ENCODE peak calls at places on chromosome 6, in nine cellular contexts. One of them, this sample, is unnamed.

GRCh38 chr6:40715501-40716403 is 128.6 kb upstream of the LRFN2 start:
- DNase-seq in GM12865: no peak
- DNase-seq in GM10248: no peak
- DNase-seq in nephron progenitor cell: no peak
- DNase-seq in CD8-positive, alpha-beta T cell: no peak
- DNase-seq in AG09319: no peak
- DNase-seq in HFF-Myc: no peak
- DNase-seq in heart right ventricle: no peak
- DNase-seq in endothelial cell of umbilical vein: no peak
- DNase-seq in this sample: no peak

GRCh38 chr6:157823523-157824370 is 701 bp downstream of the SNX9 start:
- DNase-seq in endothelial cell of umbilical vein: peak; percentile 92
- DNase-seq in nephron progenitor cell: peak; percentile 50
- DNase-seq in GM10248: peak; percentile 67
- DNase-seq in heart right ventricle: peak; percentile 50
- DNase-seq in HFF-Myc: no peak
- DNase-seq in GM12865: peak; percentile 63
- DNase-seq in CD8-positive, alpha-beta T cell: peak; percentile 90
- DNase-seq in AG09319: peak; percentile 62
- DNase-seq in this sample: peak; percentile 79

GRCh38 chr6:90222724-90223198 is 73.9 kb downstream of the BACH2 start:
- DNase-seq in nephron progenitor cell: no peak
- DNase-seq in AG09319: no peak
- DNase-seq in GM12865: no peak
- DNase-seq in GM10248: no peak
- DNase-seq in heart right ventricle: no peak
- DNase-seq in HFF-Myc: peak; percentile 15
- DNase-seq in CD8-positive, alpha-beta T cell: no peak
- DNase-seq in endothelial cell of umbilical vein: no peak
- DNase-seq in this sample: no peak

GRCh38 chr6:15870354-15871043 is 207.7 kb upstream of the DTNBP1 start:
- DNase-seq in CD8-positive, alpha-beta T cell: no peak
- DNase-seq in AG09319: no peak
- DNase-seq in endothelial cell of umbilical vein: peak; percentile 91
- DNase-seq in nephron progenitor cell: no peak
- DNase-seq in GM10248: no peak
- DNase-seq in HFF-Myc: no peak
- DNase-seq in GM12865: no peak
- DNase-seq in heart right ventricle: no peak
- DNase-seq in this sample: no peak

GRCh38 chr6:128252293-128253176 is 267.9 kb downstream of the PTPRK start:
- DNase-seq in heart right ventricle: no peak
- DNase-seq in nephron progenitor cell: no peak
- DNase-seq in CD8-positive, alpha-beta T cell: no peak
- DNase-seq in AG09319: no peak
- DNase-seq in HFF-Myc: no peak
- DNase-seq in endothelial cell of umbilical vein: no peak
- DNase-seq in GM12865: no peak
- DNase-seq in GM10248: no peak
- DNase-seq in this sample: no peak

GRCh38 chr6:133502451-133503259 is 261.5 kb downstream of the EYA4 start:
- DNase-seq in AG09319: peak; percentile 84
- DNase-seq in GM10248: no peak
- DNase-seq in HFF-Myc: no peak
- DNase-seq in endothelial cell of umbilical vein: no peak
- DNase-seq in CD8-positive, alpha-beta T cell: no peak
- DNase-seq in nephron progenitor cell: no peak
- DNase-seq in GM12865: no peak
- DNase-seq in heart right ventricle: no peak
- DNase-seq in this sample: no peak

GRCh38 chr6:36914227-36914794 is 28.6 kb downstream of the C6orf89 start:
- DNase-seq in GM10248: no peak
- DNase-seq in HFF-Myc: no peak
- DNase-seq in GM12865: no peak
- DNase-seq in CD8-positive, alpha-beta T cell: no peak
- DNase-seq in endothelial cell of umbilical vein: peak; percentile 75
- DNase-seq in heart right ventricle: no peak
- DNase-seq in AG09319: no peak
- DNase-seq in nephron progenitor cell: peak; percentile 17
- DNase-seq in this sample: no peak

GRCh38 chr6:53282741-53283140 is 66.0 kb downstream of the ELOVL5 start:
- DNase-seq in heart right ventricle: no peak
- DNase-seq in endothelial cell of umbilical vein: peak; percentile 50
- DNase-seq in GM12865: no peak
- DNase-seq in CD8-positive, alpha-beta T cell: no peak
- DNase-seq in nephron progenitor cell: no peak
- DNase-seq in GM10248: no peak
- DNase-seq in AG09319: no peak
- DNase-seq in HFF-Myc: no peak
- DNase-seq in this sample: no peak

GRCh38 chr6:4914412-4915159 is 89.3 kb downstream of the RPP40 start:
- DNase-seq in CD8-positive, alpha-beta T cell: no peak
- DNase-seq in HFF-Myc: no peak
- DNase-seq in endothelial cell of umbilical vein: no peak
- DNase-seq in AG09319: no peak
- DNase-seq in nephron progenitor cell: no peak
- DNase-seq in GM12865: no peak
- DNase-seq in GM10248: no peak
- DNase-seq in heart right ventricle: no peak
- DNase-seq in this sample: no peak

GRCh38 chr6:17725083-17725482 is 18.4 kb upstream of the NUP153 start:
- DNase-seq in nephron progenitor cell: peak; percentile 52
- DNase-seq in CD8-positive, alpha-beta T cell: no peak
- DNase-seq in GM12865: no peak
- DNase-seq in AG09319: no peak
- DNase-seq in GM10248: no peak
- DNase-seq in heart right ventricle: peak; percentile 52
- DNase-seq in HFF-Myc: no peak
- DNase-seq in endothelial cell of umbilical vein: peak; percentile 75
- DNase-seq in this sample: no peak

GRCh38 chr6:2783188-2783957 is 18.2 kb downstream of the WRNIP1 start:
- DNase-seq in GM12865: no peak
- DNase-seq in heart right ventricle: no peak
- DNase-seq in endothelial cell of umbilical vein: peak; percentile 94
- DNase-seq in HFF-Myc: no peak
- DNase-seq in AG09319: no peak
- DNase-seq in CD8-positive, alpha-beta T cell: no peak
- DNase-seq in GM10248: no peak
- DNase-seq in nephron progenitor cell: no peak
- DNase-seq in this sample: no peak

GRCh38 chr6:150076196-150076893 is 7.4 kb upstream of the ULBP3 start:
- DNase-seq in heart right ventricle: no peak
- DNase-seq in AG09319: no peak
- DNase-seq in HFF-Myc: no peak
- DNase-seq in GM12865: no peak
- DNase-seq in endothelial cell of umbilical vein: no peak
- DNase-seq in nephron progenitor cell: no peak
- DNase-seq in GM10248: no peak
- DNase-seq in CD8-positive, alpha-beta T cell: no peak
- DNase-seq in this sample: no peak

GRCh38 chr6:17829905-17830304 is 123.2 kb upstream of the NUP153 start:
- DNase-seq in heart right ventricle: no peak
- DNase-seq in endothelial cell of umbilical vein: no peak
- DNase-seq in GM12865: no peak
- DNase-seq in nephron progenitor cell: no peak
- DNase-seq in CD8-positive, alpha-beta T cell: no peak
- DNase-seq in AG09319: no peak
- DNase-seq in GM10248: no peak
- DNase-seq in HFF-Myc: no peak
- DNase-seq in this sample: no peak

GRCh38 chr6:118908441-118908840 is 14.5 kb downstream of the ASF1A start:
- DNase-seq in GM12865: no peak
- DNase-seq in endothelial cell of umbilical vein: no peak
- DNase-seq in HFF-Myc: no peak
- DNase-seq in heart right ventricle: no peak
- DNase-seq in GM10248: no peak
- DNase-seq in AG09319: no peak
- DNase-seq in CD8-positive, alpha-beta T cell: no peak
- DNase-seq in nephron progenitor cell: no peak
- DNase-seq in this sample: no peak

GRCh38 chr6:167796668-167797031 is 30.1 kb upstream of the AFDN start:
- DNase-seq in heart right ventricle: no peak
- DNase-seq in nephron progenitor cell: no peak
- DNase-seq in GM10248: no peak
- DNase-seq in HFF-Myc: no peak
- DNase-seq in CD8-positive, alpha-beta T cell: no peak
- DNase-seq in AG09319: no peak
- DNase-seq in endothelial cell of umbilical vein: no peak
- DNase-seq in GM12865: no peak
- DNase-seq in this sample: no peak

GRCh38 chr6:4776493-4776966 is 326 bp downstream of the CDYL start:
- DNase-seq in GM12865: no peak
- DNase-seq in HFF-Myc: no peak
- DNase-seq in AG09319: no peak
- DNase-seq in CD8-positive, alpha-beta T cell: peak; percentile 48
- DNase-seq in endothelial cell of umbilical vein: peak; percentile 40
- DNase-seq in nephron progenitor cell: peak; percentile 70
- DNase-seq in GM10248: peak; percentile 58
- DNase-seq in heart right ventricle: no peak
- DNase-seq in this sample: peak; percentile 72

GRCh38 chr6:44011350-44011925 is 115.8 kb downstream of the MRPL14 start:
- DNase-seq in GM12865: no peak
- DNase-seq in HFF-Myc: no peak
- DNase-seq in nephron progenitor cell: no peak
- DNase-seq in heart right ventricle: no peak
- DNase-seq in endothelial cell of umbilical vein: no peak
- DNase-seq in CD8-positive, alpha-beta T cell: no peak
- DNase-seq in GM10248: no peak
- DNase-seq in AG09319: no peak
- DNase-seq in this sample: no peak

GRCh38 chr6:33990061-33990541 is 155.8 kb downstream of the GRM4 start:
- DNase-seq in nephron progenitor cell: no peak
- DNase-seq in heart right ventricle: no peak
- DNase-seq in GM12865: no peak
- DNase-seq in CD8-positive, alpha-beta T cell: no peak
- DNase-seq in GM10248: no peak
- DNase-seq in AG09319: no peak
- DNase-seq in endothelial cell of umbilical vein: no peak
- DNase-seq in HFF-Myc: no peak
- DNase-seq in this sample: no peak

GRCh38 chr6:78605909-78606446 is 261.4 kb upstream of the IRAK1BP1 start:
- DNase-seq in heart right ventricle: no peak
- DNase-seq in HFF-Myc: no peak
- DNase-seq in endothelial cell of umbilical vein: peak; percentile 93
- DNase-seq in CD8-positive, alpha-beta T cell: no peak
- DNase-seq in GM10248: no peak
- DNase-seq in AG09319: no peak
- DNase-seq in nephron progenitor cell: no peak
- DNase-seq in GM12865: no peak
- DNase-seq in this sample: no peak

GRCh38 chr6:122788663-122789062 is 395 bp upstream of the SMPDL3A start:
- DNase-seq in CD8-positive, alpha-beta T cell: no peak
- DNase-seq in nephron progenitor cell: no peak
- DNase-seq in GM10248: no peak
- DNase-seq in HFF-Myc: no peak
- DNase-seq in heart right ventricle: no peak
- DNase-seq in AG09319: no peak
- DNase-seq in GM12865: no peak
- DNase-seq in endothelial cell of umbilical vein: no peak
- DNase-seq in this sample: no peak

GRCh38 chr6:10404107-10404798 is 10.6 kb downstream of the TFAP2A start:
- DNase-seq in HFF-Myc: peak; percentile 90
- DNase-seq in AG09319: peak; percentile 94
- DNase-seq in GM12865: peak; percentile 99
- DNase-seq in heart right ventricle: peak; percentile 88
- DNase-seq in CD8-positive, alpha-beta T cell: peak; percentile 88
- DNase-seq in endothelial cell of umbilical vein: peak; percentile 90
- DNase-seq in GM10248: peak; percentile 97
- DNase-seq in nephron progenitor cell: peak; percentile 96
- DNase-seq in this sample: peak; percentile 98
- TF ChIP-seq CTCF in HFF-Myc: peak; percentile 30
- TF ChIP-seq CTCF in AG09319: peak; percentile 53
- TF ChIP-seq CTCF in GM12865: peak; percentile 26
- TF ChIP-seq CTCF in heart right ventricle: no peak
- TF ChIP-seq CTCF in CD8-positive, alpha-beta T cell: no peak
- TF ChIP-seq CTCF in endothelial cell of umbilical vein: peak; percentile 37
- TF ChIP-seq CTCF in GM10248: peak; percentile 65
- TF ChIP-seq CTCF in nephron progenitor cell: peak; percentile 20
- TF ChIP-seq CTCF in this sample: peak; percentile 63

DNA sequence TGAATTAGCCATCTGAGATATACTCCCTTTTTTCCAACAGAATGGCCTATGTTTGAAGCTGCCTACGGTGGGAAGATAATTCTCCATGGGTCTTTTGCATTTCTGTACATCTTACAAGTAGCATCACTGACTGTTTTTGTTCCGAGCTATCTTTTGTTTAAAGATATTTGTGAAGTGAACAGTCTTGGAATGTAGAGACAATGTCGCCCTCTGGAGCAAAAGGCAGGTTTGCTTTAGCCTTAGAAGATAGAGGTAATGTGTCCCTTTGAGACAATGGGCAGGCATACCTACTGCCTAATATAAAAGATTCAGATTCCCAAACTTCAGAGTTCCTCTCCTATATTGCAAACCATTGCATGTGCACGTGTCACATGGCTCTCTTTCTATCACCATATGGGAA is 347.8 kb upstream of the CNR1 start:
- DNase-seq in HFF-Myc: no peak
- DNase-seq in endothelial cell of umbilical vein: no peak
- DNase-seq in GM12865: no peak
- DNase-seq in heart right ventricle: no peak
- DNase-seq in GM10248: no peak
- DNase-seq in nephron progenitor cell: no peak
- DNase-seq in AG09319: no peak
- DNase-seq in CD8-positive, alpha-beta T cell: no peak
- DNase-seq in this sample: no peak
- TF ChIP-seq CTCF in HFF-Myc: no peak
- TF ChIP-seq CTCF in endothelial cell of umbilical vein: no peak
- TF ChIP-seq CTCF in GM12865: no peak
- TF ChIP-seq CTCF in heart right ventricle: no peak
- TF ChIP-seq CTCF in GM10248: no peak
- TF ChIP-seq CTCF in nephron progenitor cell: no peak
- TF ChIP-seq CTCF in AG09319: no peak
- TF ChIP-seq CTCF in CD8-positive, alpha-beta T cell: no peak
- TF ChIP-seq CTCF in this sample: no peak

DNA sequence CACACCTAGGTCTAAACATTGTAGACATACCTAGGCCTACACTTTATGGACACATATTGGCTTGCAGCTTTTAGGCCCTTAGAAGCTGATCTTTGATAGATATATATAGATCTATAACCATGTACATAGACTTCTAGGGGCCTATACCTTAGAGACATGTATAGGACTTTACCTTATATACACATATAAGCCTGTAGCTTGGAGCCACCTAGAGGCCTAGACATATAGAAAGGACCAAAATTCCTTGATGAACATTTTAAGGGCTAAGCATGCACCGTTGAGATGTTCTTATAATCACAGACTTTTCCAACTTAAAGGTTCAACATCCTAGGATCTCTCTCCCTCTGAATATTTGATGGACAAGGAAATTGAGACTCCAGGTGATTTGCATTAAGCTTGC is 371.7 kb upstream of the SASH1 start:
- DNase-seq in GM10248: no peak
- DNase-seq in CD8-positive, alpha-beta T cell: no peak
- DNase-seq in heart right ventricle: no peak
- DNase-seq in HFF-Myc: no peak
- DNase-seq in nephron progenitor cell: no peak
- DNase-seq in endothelial cell of umbilical vein: peak; percentile 14
- DNase-seq in GM12865: no peak
- DNase-seq in AG09319: no peak
- DNase-seq in this sample: no peak
- TF ChIP-seq CTCF in GM10248: no peak
- TF ChIP-seq CTCF in CD8-positive, alpha-beta T cell: no peak
- TF ChIP-seq CTCF in heart right ventricle: no peak
- TF ChIP-seq CTCF in HFF-Myc: peak; percentile 23
- TF ChIP-seq CTCF in nephron progenitor cell: no peak
- TF ChIP-seq CTCF in endothelial cell of umbilical vein: peak; percentile 20
- TF ChIP-seq CTCF in GM12865: peak; percentile 18
- TF ChIP-seq CTCF in AG09319: no peak
- TF ChIP-seq CTCF in this sample: no peak

GRCh38 chr6:41723178-41723935 is 12.1 kb downstream of the TFEB start:
- DNase-seq in nephron progenitor cell: peak; percentile 25
- DNase-seq in CD8-positive, alpha-beta T cell: no peak
- DNase-seq in endothelial cell of umbilical vein: no peak
- DNase-seq in GM10248: peak; percentile 89
- DNase-seq in heart right ventricle: peak; percentile 78
- DNase-seq in HFF-Myc: no peak
- DNase-seq in GM12865: peak; percentile 94
- DNase-seq in AG09319: peak; percentile 50
- DNase-seq in this sample: peak; percentile 83
- TF ChIP-seq CTCF in nephron progenitor cell: no peak
- TF ChIP-seq CTCF in CD8-positive, alpha-beta T cell: no peak
- TF ChIP-seq CTCF in endothelial cell of umbilical vein: no peak
- TF ChIP-seq CTCF in GM10248: no peak
- TF ChIP-seq CTCF in heart right ventricle: no peak
- TF ChIP-seq CTCF in HFF-Myc: no peak
- TF ChIP-seq CTCF in GM12865: peak; percentile 7
- TF ChIP-seq CTCF in AG09319: no peak
- TF ChIP-seq CTCF in this sample: no peak